ENCODE peak calls at places on chromosomes 7 and 10, in six cellular contexts. M is aorta; R is COR-L47; Y is stimulated activated CD4-positive, alpha-beta T cell treated with anti-CD3 and anti-CD28 coated beads, Interleukin-4, amount 100 ng/mL, for 24 hours; Z is hepatic stellate cell; X is posterior vena cava. E is an unnamed sample.

GRCh38 chr7:149317986-149318672 is 56.1 kb downstream of the ZNF783 start:
- DNase-seq in M (no peak), Z (no peak), Y (no peak), R (no peak), X (no peak), E (no peak)

GRCh38 chr7:133517766-133518165 is 264.9 kb downstream of the EXOC4 start:
- DNase-seq in X (no peak), R (no peak), Z (no peak), Y (no peak), M (no peak), E (no peak)

GRCh38 chr10:29713450-29713849 is 78.7 kb upstream of the SVIL start:
- DNase-seq in Y (no peak), R (no peak), M (no peak), Z (no peak), X (no peak), E (no peak)

GRCh38 chr7:87146740-87147386 is 5.4 kb upstream of the DMTF1 start:
- DNase-seq in R (no peak), X (peak; percentile 68), M (peak; percentile 61), Z (no peak), Y (no peak), E (no peak)

GRCh38 chr7:30164567-30164966 is 29.8 kb downstream of the MTURN start:
- DNase-seq in Y (no peak), X (no peak), Z (peak; percentile 50), R (peak; percentile 72), M (no peak), E (no peak)

GRCh38 chr10:131053192-131053591 is 258.3 kb downstream of the TCERG1L start:
- DNase-seq in M (no peak), X (no peak), Z (no peak), Y (no peak), R (no peak), E (no peak)

GRCh38 chr7:99375070-99375807 is 709 bp downstream of the ARPC1B start:
- DNase-seq in X (peak; percentile 95), Y (peak; percentile 62), R (peak; percentile 32), M (peak; percentile 91), Z (peak; percentile 88), E (peak; percentile 51)

GRCh38 chr10:71001470-71001869 is 113.1 kb upstream of the PCBD1 start:
- DNase-seq in X (peak; percentile 6), Z (no peak), M (peak; percentile 13), Y (no peak), R (no peak), E (no peak)

GRCh38 chr7:131183611-131184119 is 144.0 kb upstream of the MKLN1 start:
- DNase-seq in Z (no peak), R (no peak), M (no peak), X (no peak), Y (peak; percentile 18), E (no peak)

GRCh38 chr7:151007469-151007898 is 16.7 kb downstream of the NOS3 start:
- DNase-seq in Y (no peak), X (no peak), R (no peak), Z (no peak), M (no peak), E (no peak)